ENCODE peak calls at places on chromosomes 13 and 19, in eight cellular contexts. E is tibial nerve, C is iPS-NIHi11, S is heart left ventricle, N is SW 1271, D is T-helper 17 cell, W is frontal cortex, Y is NCI-H1092. H is an unnamed sample.

GRCh38 chr19:16039081-16039480 is 37.2 kb upstream of the TPM4 start:
- DNase-seq in D (no peak), E (no peak), S (no peak), Y (no peak), C (no peak), N (no peak), W (no peak), H (no peak)

GRCh38 chr19:5501907-5502306 is 46.7 kb downstream of the ZNRF4 start:
- DNase-seq in Y (no peak), C (no peak), D (no peak), E (no peak), N (no peak), W (no peak), S (no peak), H (no peak)

GRCh38 chr13:111976474-111977183 is 90.3 kb upstream of the SOX1 start:
- DNase-seq in S (no peak), C (no peak), W (no peak), Y (no peak), D (no peak), E (no peak), N (no peak), H (no peak)

GRCh38 chr19:364496-365287 is 20.1 kb upstream of the MIER2 start:
- DNase-seq in S (peak; percentile 26), D (no peak), Y (no peak), W (no peak), C (no peak), E (no peak), N (no peak), H (no peak)

GRCh38 chr13:99655351-99656091 is 154.2 kb downstream of the TM9SF2 start:
- DNase-seq in S (no peak), D (no peak), C (no peak), Y (no peak), N (no peak), W (no peak), E (no peak), H (peak; percentile 78)

GRCh38 chr13:89514534-89515312 is 1832.8 kb upstream of the MIR17HG start:
- DNase-seq in S (no peak), C (peak; percentile 12), D (no peak), W (no peak), E (no peak), N (peak; percentile 58), Y (peak; percentile 44), H (peak; percentile 43)

GRCh38 chr13:48255954-48256353 is 22.9 kb downstream of the ITM2B start:
- DNase-seq in N (no peak), D (no peak), S (no peak), E (no peak), W (no peak), C (no peak), Y (no peak), H (no peak)

GRCh38 chr19:10694706-10695105 is 6.5 kb upstream of the QTRT1 start:
- DNase-seq in N (no peak), S (no peak), E (no peak), D (no peak), Y (no peak), C (no peak), W (no peak), H (no peak)

GRCh38 chr13:100552755-100553154 is 35.8 kb downstream of the GGACT start:
- DNase-seq in Y (no peak), W (no peak), S (no peak), N (no peak), C (peak; percentile 3), E (no peak), D (no peak), H (no peak)

GRCh38 chr19:44845612-44846454 is at the start of gene NECTIN2:
- DNase-seq in C (peak; percentile 94), D (peak; percentile 64), N (peak; percentile 83), W (peak; percentile 96), S (peak; percentile 100), Y (peak; percentile 77), E (peak; percentile 100), H (peak; percentile 76)

GRCh38 chr19:40411958-40412499 is 1.1 kb downstream of the PRX start:
- DNase-seq in N (no peak), S (no peak), D (no peak), W (no peak), Y (no peak), E (no peak), C (no peak), H (no peak)